ENCODE peak calls at places on chromosomes 4 and X, in nine cellular contexts. O, P, F, X, V, T, L, Q and M are unnamed samples.

GRCh38 chr4:14560577-14560976 is 441.7 kb upstream of the CPEB2 start:
- DNase-seq in O (no peak), P (no peak), F (no peak), X (no peak), V (no peak), T (no peak), L (no peak), Q (no peak), M (no peak)

GRCh38 chrX:39309721-39310152 is 508.5 kb downstream of the MID1IP1 start:
- DNase-seq in O (no peak), P (no peak), F (no peak), X (peak; percentile 33), V (no peak), T (peak; percentile 72), L (peak; percentile 51), Q (no peak), M (no peak)

GRCh38 chr4:39255266-39255665 is 72.9 kb downstream of the WDR19 start:
- DNase-seq in O (peak; percentile 30), P (no peak), F (no peak), X (no peak), V (no peak), T (peak; percentile 39), L (peak; percentile 36), Q (no peak), M (no peak)

GRCh38 chr4:8085491-8086479 is 72.8 kb downstream of the ABLIM2 start:
- DNase-seq in O (no peak), P (no peak), F (no peak), X (no peak), V (no peak), T (no peak), L (no peak), Q (no peak), M (no peak)

GRCh38 chrX:71292669-71293379 is 8.7 kb upstream of the ITGB1BP2 start:
- DNase-seq in O (no peak), P (no peak), F (no peak), X (no peak), V (no peak), T (peak; percentile 16), L (no peak), Q (no peak), M (no peak)

GRCh38 chr4:55866290-55866907 is 13.0 kb downstream of the EXOC1 start:
- DNase-seq in O (no peak), P (no peak), F (no peak), X (no peak), V (no peak), T (peak; percentile 95), L (peak; percentile 45), Q (peak; percentile 20), M (no peak)

GRCh38 chr4:12846368-12846767 is 637.8 kb downstream of the RAB28 start:
- DNase-seq in O (no peak), P (no peak), F (no peak), X (no peak), V (no peak), T (no peak), L (no peak), Q (no peak), M (no peak)

GRCh38 chrX:17967888-17968287 is 106.8 kb upstream of the RAI2 start:
- DNase-seq in O (peak; percentile 7), P (no peak), F (no peak), X (no peak), V (no peak), T (no peak), L (no peak), Q (no peak), M (no peak)

GRCh38 chrX:26442340-26442739 is 226.4 kb downstream of the MAGEB5 start:
- DNase-seq in O (peak; percentile 2), P (no peak), F (no peak), X (no peak), V (no peak), T (peak; percentile 24), L (peak; percentile 3), Q (no peak), M (no peak)

GRCh38 chrX:109172091-109172602 is 309.7 kb downstream of the GUCY2F start:
- DNase-seq in O (no peak), P (no peak), F (no peak), X (no peak), V (no peak), T (no peak), L (no peak), Q (no peak), M (no peak)

GRCh38 chr4:143626134-143626859 is 74.2 kb downstream of the FREM3 start:
- DNase-seq in O (peak; percentile 4), P (no peak), F (no peak), X (no peak), V (no peak), T (peak; percentile 16), L (no peak), Q (no peak), M (no peak)

GRCh38 chr4:25321703-25322102 is 9.1 kb downstream of the ZCCHC4 start:
- DNase-seq in O (no peak), P (no peak), F (no peak), X (no peak), V (no peak), T (no peak), L (no peak), Q (peak; percentile 23), M (no peak)

GRCh38 chr4:94444771-94445170 is 7.0 kb upstream of the PDLIM5 start:
- DNase-seq in O (no peak), P (no peak), F (no peak), X (no peak), V (no peak), T (no peak), L (no peak), Q (no peak), M (no peak)

GRCh38 chr4:89657931-89658700 is 178.8 kb downstream of the SNCA start:
- DNase-seq in O (peak; percentile 33), P (no peak), F (no peak), X (no peak), V (no peak), T (peak; percentile 48), L (no peak), Q (no peak), M (no peak)

GRCh38 chr4:5730993-5731975 is 20.3 kb downstream of the EVC start:
- DNase-seq in O (no peak), P (no peak), F (no peak), X (no peak), V (no peak), T (no peak), L (no peak), Q (no peak), M (no peak)

GRCh38 chr4:105651879-105652640 is 56.4 kb downstream of the INTS12 start:
- DNase-seq in O (no peak), P (no peak), F (no peak), X (no peak), V (no peak), T (no peak), L (no peak), Q (no peak), M (no peak)

GRCh38 chr4:182842991-182843390 is 74.2 kb downstream of the DCTD start:
- DNase-seq in O (no peak), P (no peak), F (no peak), X (no peak), V (no peak), T (no peak), L (no peak), Q (no peak), M (no peak)

GRCh38 chrX:39725928-39726619 is 371.7 kb downstream of the BCOR start:
- DNase-seq in O (peak; percentile 52), P (no peak), F (no peak), X (no peak), V (no peak), T (peak; percentile 84), L (no peak), Q (no peak), M (no peak)

GRCh38 chr4:153222162-153222789 is 18.0 kb downstream of the TRIM2 start:
- DNase-seq in O (peak; percentile 60), P (no peak), F (no peak), X (peak; percentile 19), V (no peak), T (peak; percentile 82), L (no peak), Q (peak; percentile 33), M (peak; percentile 8)

GRCh38 chr4:38131371-38132139 is 171.4 kb downstream of the PTTG2 start:
- DNase-seq in O (no peak), P (no peak), F (no peak), X (peak; percentile 75), V (peak; percentile 74), T (peak; percentile 45), L (peak; percentile 84), Q (no peak), M (peak; percentile 12)

GRCh38 chrX:133726211-133726630 is 259.2 kb downstream of the GPC3 start:
- DNase-seq in O (no peak), P (no peak), F (no peak), X (no peak), V (no peak), T (peak; percentile 19), L (peak; percentile 56), Q (no peak), M (no peak)

GRCh38 chrX:129791961-129792570 is 12.3 kb downstream of the SASH3 start:
- DNase-seq in O (no peak), P (no peak), F (no peak), X (no peak), V (no peak), T (no peak), L (no peak), Q (no peak), M (no peak)

GRCh38 chrX:28847423-28847822 is 260.2 kb downstream of the IL1RAPL1 start:
- DNase-seq in O (no peak), P (no peak), F (no peak), X (no peak), V (no peak), T (peak; percentile 86), L (peak; percentile 1), Q (no peak), M (no peak)

GRCh38 chrX:152635941-152636340 is 1.8 kb upstream of the GABRQ start:
- DNase-seq in O (peak; percentile 59), P (no peak), F (no peak), X (no peak), V (no peak), T (peak; percentile 51), L (peak; percentile 57), Q (no peak), M (no peak)

GRCh38 chr4:985123-985830 is 1.6 kb upstream of the IDUA start:
- DNase-seq in O (peak; percentile 49), P (no peak), F (no peak), X (peak; percentile 68), V (peak; percentile 66), T (no peak), L (peak; percentile 64), Q (peak; percentile 79), M (peak; percentile 55)